ENCODE peak calls at places on chromosome 21, in eight cellular contexts. G is GM12891, P is transverse colon, L is suprapubic skin, I is GM12892, Z is IMR-90, R is right lobe of liver, U is stomach. C is an unnamed sample.

GRCh38 chr21:15192243-15192642 is 127.4 kb upstream of the NRIP1 start:
- DNase-seq in P (no peak), Z (no peak), I (no peak), G (no peak), U (no peak), R (no peak), L (no peak), C (no peak)

GRCh38 chr21:42228709-42229220 is 9.8 kb downstream of the ABCG1 start:
- DNase-seq in P (no peak), I (no peak), U (no peak), Z (no peak), L (no peak), R (no peak), G (no peak), C (no peak)

GRCh38 chr21:25329227-25329626 is 278.1 kb downstream of the MRPL39 start:
- DNase-seq in U (no peak), R (no peak), G (no peak), L (no peak), Z (peak), I (no peak), P (no peak), C (no peak)

GRCh38 chr21:18298228-18298627 is 53.6 kb downstream of the CHODL start:
- DNase-seq in U (no peak), G (no peak), L (no peak), Z (no peak), I (no peak), R (no peak), P (no peak), C (no peak)

GRCh38 chr21:17370263-17370662 is 142.6 kb upstream of the CXADR start:
- DNase-seq in G (no peak), R (no peak), U (peak), Z (no peak), L (no peak), P (no peak), I (no peak), C (peak)

GRCh38 chr21:35326677-35327076 is 277.6 kb upstream of the RUNX1 start:
- DNase-seq in R (no peak), G (no peak), P (no peak), L (no peak), U (no peak), Z (peak), I (no peak), C (no peak)

GRCh38 chr21:22813201-22813600 is 1815.0 kb downstream of the NCAM2 start:
- DNase-seq in Z (no peak), R (no peak), U (no peak), G (no peak), P (no peak), L (no peak), I (no peak), C (no peak)

GRCh38 chr21:41601573-41602371 is 93.8 kb upstream of the TMPRSS2 start:
- DNase-seq in U (peak), G (no peak), P (no peak), R (no peak), L (peak), I (no peak), Z (peak), C (peak)

GRCh38 chr21:41933259-41934079 is 20.3 kb downstream of the C2CD2 start:
- DNase-seq in U (no peak), Z (peak), R (no peak), G (no peak), I (no peak), L (peak), P (no peak), C (no peak)

GRCh38 chr21:42161957-42162681 is 56.8 kb upstream of the ABCG1 start:
- DNase-seq in I (no peak), U (no peak), R (no peak), P (no peak), L (peak), Z (no peak), G (no peak), C (no peak)

GRCh38 chr21:26070822-26071425 is 99.6 kb downstream of the APP start:
- DNase-seq in R (no peak), U (no peak), Z (peak), I (no peak), G (no peak), L (peak), P (peak), C (peak)

GRCh38 chr21:42395302-42395701 is 550 bp downstream of the TMPRSS3 start:
- DNase-seq in I (no peak), Z (no peak), P (peak), L (peak), G (no peak), R (no peak), U (no peak), C (no peak)

GRCh38 chr21:42364304-42364865 is 1.9 kb downstream of the TFF1 start:
- DNase-seq in L (no peak), G (no peak), U (no peak), Z (no peak), P (no peak), I (no peak), R (no peak), C (no peak)

GRCh38 chr21:34688145-34688544 is 19.4 kb downstream of the CLIC6 start:
- DNase-seq in P (no peak), Z (no peak), L (no peak), I (no peak), G (no peak), U (no peak), R (no peak), C (no peak)

GRCh38 chr21:39384674-39385298 is 35.9 kb upstream of the HMGN1 start:
- DNase-seq in P (no peak), I (no peak), G (no peak), L (no peak), U (no peak), R (no peak), Z (peak), C (no peak)

GRCh38 chr21:18253809-18254208 is 9.2 kb downstream of the CHODL start:
- DNase-seq in P (no peak), I (no peak), U (no peak), L (no peak), R (no peak), G (no peak), Z (no peak), C (no peak)

GRCh38 chr21:42112223-42112622 is 41.1 kb downstream of the UMODL1 start:
- DNase-seq in G (no peak), L (no peak), Z (no peak), U (no peak), I (no peak), P (no peak), R (no peak), C (no peak)

GRCh38 chr21:31630062-31630711 is 29.3 kb upstream of the SOD1 start:
- DNase-seq in U (peak), P (no peak), I (no peak), G (no peak), Z (peak), R (peak), L (no peak), C (peak)

GRCh38 chr21:18801468-18801867 is 397.9 kb upstream of the TMPRSS15 start:
- DNase-seq in U (peak), R (no peak), L (no peak), G (no peak), I (no peak), Z (no peak), P (no peak), C (no peak)

GRCh38 chr21:31873696-31874599 is 1.1 kb downstream of the HUNK start:
- DNase-seq in G (peak), P (peak), R (peak), U (peak), I (peak), Z (peak), L (peak), C (peak)

GRCh38 chr21:22657786-22658185 is 1659.6 kb downstream of the NCAM2 start:
- DNase-seq in U (no peak), Z (no peak), P (no peak), L (no peak), I (no peak), R (no peak), G (no peak), C (no peak)

GRCh38 chr21:22342855-22343254 is 1344.6 kb downstream of the NCAM2 start:
- DNase-seq in G (no peak), U (no peak), Z (no peak), I (no peak), L (no peak), P (no peak), R (no peak), C (peak)

DNA sequence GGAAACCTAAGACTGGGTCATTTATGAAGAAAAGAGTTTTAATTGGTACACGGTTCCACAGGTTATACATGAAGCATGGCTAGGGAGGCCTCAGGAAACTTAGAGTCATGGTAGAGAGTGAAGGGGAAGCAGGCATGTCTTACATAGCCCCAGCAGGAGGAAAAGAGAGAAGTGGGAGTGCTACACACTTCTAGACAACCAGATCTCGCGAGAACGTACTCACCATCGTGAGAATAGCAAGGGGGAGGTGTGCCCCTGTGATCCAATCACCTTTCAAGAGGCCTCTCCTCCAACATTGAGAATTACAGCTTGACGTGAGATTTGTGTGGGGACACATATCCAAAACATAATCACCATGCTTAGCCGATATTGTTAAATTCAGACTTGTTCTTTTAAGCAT is 62.8 kb downstream of the DYRK1A start:
- DNase-seq in R (no peak), L (no peak), G (no peak), P (no peak), I (no peak), Z (no peak), U (no peak), C (no peak)
- TF ChIP-seq POLR2A in R (no peak), L (no peak), G (no peak), P (no peak), I (no peak), Z (no peak), U (no peak), C (no peak)

DNA sequence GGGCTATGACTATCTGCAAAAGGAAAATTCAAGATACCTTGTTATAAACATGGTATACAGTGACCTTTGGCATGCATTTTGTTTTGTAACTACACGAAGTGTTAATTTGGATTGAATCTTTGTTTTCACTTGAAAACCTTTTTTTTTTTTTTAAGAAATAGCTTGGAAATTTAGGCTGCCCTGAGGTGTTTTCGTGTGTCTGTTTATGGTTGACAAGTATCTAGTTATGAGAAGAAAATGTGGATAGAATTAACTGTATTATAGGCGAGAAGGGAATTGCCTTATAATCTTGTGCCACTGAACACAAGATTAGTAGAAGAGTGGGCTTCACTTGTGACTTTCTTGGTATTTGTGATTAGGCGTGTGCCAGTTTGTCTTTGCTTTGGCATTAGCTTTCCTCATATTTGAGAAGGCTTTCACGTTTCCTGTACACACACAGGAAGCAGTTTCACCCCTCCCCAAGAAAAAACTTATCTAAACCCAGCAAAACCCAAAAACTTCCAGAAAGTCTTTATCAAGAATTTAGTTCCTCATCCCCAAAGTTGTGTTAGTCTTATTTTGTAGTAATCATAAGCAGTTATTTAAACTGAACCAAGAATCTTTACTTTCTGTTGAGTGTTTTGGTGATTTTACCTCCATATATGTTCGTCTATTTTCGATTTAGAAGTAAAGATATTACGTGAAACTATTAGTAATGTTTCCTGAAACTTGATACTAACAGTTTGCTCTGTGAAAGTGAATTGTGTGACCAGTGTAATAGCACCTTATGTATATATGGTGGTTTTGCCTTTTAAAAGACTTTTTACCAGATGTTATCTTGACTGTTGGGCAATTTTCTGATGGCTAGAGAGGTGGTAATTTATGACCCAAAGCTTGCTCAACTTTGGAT is 3.8 kb downstream of the DYRK1A start:
- DNase-seq in L (no peak), I (no peak), G (no peak), Z (peak), U (no peak), R (no peak), P (no peak), C (no peak)
- TF ChIP-seq POLR2A in L (no peak), I (no peak), G (no peak), Z (no peak), U (no peak), R (no peak), P (no peak), C (no peak)

DNA sequence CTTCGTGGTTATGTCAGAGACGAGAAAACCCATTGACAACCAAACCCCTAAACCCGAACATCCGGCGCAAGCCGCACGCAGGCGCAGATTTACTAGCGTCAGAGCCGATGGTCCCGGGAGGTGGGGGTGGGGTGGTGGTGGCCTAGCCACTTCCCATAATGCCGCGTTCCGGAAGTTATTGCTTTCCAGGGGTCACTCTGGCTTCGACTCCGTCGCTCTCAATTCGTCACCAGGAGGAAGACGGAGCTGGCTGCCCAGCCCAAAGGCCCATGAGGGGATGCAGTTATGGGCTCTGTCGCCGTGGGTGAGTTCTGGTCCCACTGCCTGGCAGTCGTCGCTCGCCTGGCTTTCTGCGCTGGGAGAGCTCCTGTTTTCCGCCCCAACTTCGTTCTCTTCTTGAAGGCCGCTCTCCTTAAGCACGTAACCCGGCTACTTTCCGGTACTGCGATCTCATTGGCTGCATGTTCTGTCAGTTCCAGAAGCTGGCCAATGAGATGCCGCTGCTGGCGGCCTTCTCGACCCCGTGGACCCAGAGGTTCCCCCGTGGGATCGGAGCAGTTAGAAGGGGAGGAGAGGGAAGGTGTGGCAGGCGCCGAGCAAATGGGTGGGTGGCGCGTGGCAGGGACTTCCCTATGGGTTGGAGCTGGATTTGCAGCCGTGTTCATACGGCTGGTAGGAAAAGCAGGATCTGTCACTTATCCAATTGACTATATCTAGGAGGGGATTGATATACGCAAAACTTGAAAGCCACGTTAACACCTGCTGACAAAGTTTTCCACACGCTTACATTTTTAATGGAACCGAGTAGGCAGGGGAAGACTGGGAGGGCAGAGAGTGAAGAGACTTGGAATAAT is at the start of gene USP16:
- DNase-seq in R (peak), I (peak), G (peak), U (peak), Z (peak), P (peak), L (peak), C (peak)
- TF ChIP-seq POLR2A in R (peak), I (peak), G (peak), U (no peak), Z (peak), P (peak), L (no peak), C (peak)

GRCh38 chr21:33324311-33325221 is at the start of gene IFNAR1:
- DNase-seq in G (peak), P (peak), I (peak), L (peak), U (peak), R (peak), Z (peak), C (peak)
- TF ChIP-seq POLR2A in G (peak), P (peak), I (peak), L (peak), U (no peak), R (peak), Z (peak), C (peak)

GRCh38 chr21:43894206-43894577 is 29.2 kb downstream of the AGPAT3 start:
- DNase-seq in L (no peak), Z (no peak), I (no peak), U (no peak), G (no peak), R (no peak), P (no peak), C (no peak)

GRCh38 chr21:43892334-43892733 is 27.3 kb downstream of the AGPAT3 start:
- DNase-seq in I (no peak), R (no peak), Z (no peak), U (no peak), P (no peak), G (no peak), L (no peak), C (no peak)

GRCh38 chr21:43892984-43893535 is 28.0 kb downstream of the AGPAT3 start:
- DNase-seq in L (no peak), G (no peak), U (no peak), Z (no peak), I (no peak), R (no peak), P (no peak), C (no peak)

GRCh38 chr21:43890042-43890441 is 25.0 kb downstream of the AGPAT3 start:
- DNase-seq in I (no peak), U (no peak), P (no peak), Z (no peak), G (no peak), L (no peak), R (no peak), C (no peak)

DNA sequence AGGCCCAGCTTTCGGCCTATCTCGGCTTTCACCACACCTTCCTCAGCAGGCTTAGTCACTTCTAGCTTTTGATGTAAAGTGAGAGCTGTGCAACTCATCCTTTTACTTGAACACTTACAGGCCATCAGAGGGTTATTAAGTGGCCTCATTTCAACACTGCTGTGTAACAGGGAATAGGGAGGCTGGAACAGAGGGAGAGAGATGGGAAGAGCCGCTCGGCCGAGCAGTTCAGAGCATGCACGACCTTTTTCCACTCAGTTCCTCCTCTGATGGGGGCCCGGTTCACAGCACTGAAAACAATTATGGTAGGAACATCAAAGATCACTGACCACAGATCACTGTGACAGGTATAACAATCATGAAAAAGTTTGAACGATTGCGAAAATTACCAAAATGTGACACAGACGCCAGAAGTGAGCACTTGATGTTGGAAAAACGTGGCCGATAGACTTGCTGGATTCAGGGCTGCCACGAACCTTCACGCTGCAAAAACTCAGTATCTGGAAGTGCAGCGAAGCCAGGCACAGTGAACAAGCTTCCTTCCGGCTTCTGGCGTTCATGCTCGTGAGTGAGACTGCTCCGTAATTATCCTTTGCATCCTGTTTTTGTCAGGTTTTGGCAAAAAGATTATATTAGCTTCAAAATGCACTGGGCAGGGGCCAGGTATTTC is 28.6 kb downstream of the AGPAT3 start:
- DNase-seq in I (no peak), P (no peak), L (no peak), U (peak), Z (no peak), G (no peak), R (no peak), C (no peak)
- TF ChIP-seq POLR2A in I (no peak), P (no peak), L (no peak), U (no peak), Z (no peak), G (no peak), R (no peak), C (no peak)

GRCh38 chr21:36989699-36990507 is 16.6 kb upstream of the RIPPLY3 start:
- DNase-seq in L (peak), P (peak), U (peak), I (peak), G (peak), R (peak), Z (peak), C (peak)
- TF ChIP-seq POLR2A in L (no peak), P (peak), U (no peak), I (peak), G (peak), R (peak), Z (no peak), C (peak)

DNA sequence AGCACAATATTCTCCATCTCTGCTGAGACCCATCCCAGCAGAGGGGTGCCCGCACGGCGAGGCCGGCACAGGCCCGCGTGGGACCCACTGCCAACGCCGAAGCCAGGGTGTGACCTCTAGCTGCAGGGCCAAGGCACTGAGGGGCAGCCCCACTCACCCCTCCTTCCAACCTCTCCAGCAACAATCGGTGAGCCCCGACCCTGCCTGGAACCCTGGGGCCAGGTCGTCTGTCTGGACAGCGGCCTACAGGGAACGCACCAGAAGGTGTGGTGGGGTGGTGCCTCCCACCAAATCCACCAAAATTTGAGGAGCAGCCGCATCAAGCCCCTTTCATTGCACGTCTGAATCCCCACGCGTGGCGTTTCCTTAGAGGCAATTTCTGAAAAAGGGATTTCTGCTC is 63.0 kb upstream of the ADARB1 start:
- DNase-seq in R (no peak), I (no peak), Z (no peak), U (no peak), L (peak), G (no peak), P (no peak), C (no peak)
- TF ChIP-seq POLR2A in R (no peak), I (no peak), Z (no peak), U (no peak), L (no peak), G (no peak), P (no peak), C (no peak)